ENCODE peak calls at places on chromosomes 6 and 20, in seven cellular contexts. B is body of pancreas; P is dermis microvascular lymphatic vessel endothelial cell; J is HuH-7.5; U is CD4-positive, alpha-beta memory T cell; O is BJ; Z is activated T-cell treated with anti-CD3 and anti-CD28 coated beads for 1 hour. K is an unnamed sample.

GRCh38 chr20:63497946-63498935 is 642 bp downstream of the EEF1A2 start:
- DNase-seq in U (no peak), O (no peak), Z (no peak), B (peak), P (peak), J (no peak), K (peak)

GRCh38 chr20:46651091-46651962 is at the start of gene SLC13A3:
- DNase-seq in P (no peak), Z (no peak), O (no peak), B (no peak), U (no peak), J (no peak), K (no peak)

GRCh38 chr6:136401749-136402148 is 112.1 kb upstream of the BCLAF1 start:
- DNase-seq in P (no peak), Z (no peak), O (no peak), U (no peak), B (no peak), J (no peak), K (no peak)

GRCh38 chr6:21171801-21172200 is 421.8 kb upstream of the SOX4 start:
- DNase-seq in J (no peak), O (no peak), P (no peak), B (no peak), Z (no peak), U (no peak), K (no peak)

GRCh38 chr20:480044-480443 is 17.7 kb upstream of the TBC1D20 start:
- DNase-seq in J (no peak), O (no peak), Z (no peak), U (no peak), P (no peak), B (no peak), K (no peak)

GRCh38 chr6:38319259-38320255 is 320.2 kb downstream of the BTBD9 start:
- DNase-seq in U (no peak), B (no peak), O (no peak), Z (no peak), J (no peak), P (no peak), K (no peak)

GRCh38 chr20:16020971-16021370 is 552.3 kb downstream of the KIF16B start:
- DNase-seq in P (no peak), U (no peak), J (no peak), Z (no peak), B (no peak), O (no peak), K (no peak)

GRCh38 chr6:32178547-32179440 is 589 bp downstream of the RNF5 start:
- DNase-seq in Z (no peak), P (peak), B (no peak), U (no peak), O (no peak), J (no peak), K (peak)

GRCh38 chr6:140101818-140102217 is 727.4 kb upstream of the CITED2 start:
- DNase-seq in U (no peak), P (no peak), J (no peak), Z (no peak), O (no peak), B (no peak), K (no peak)

GRCh38 chr6:71510856-71511255 is 222.2 kb downstream of the OGFRL1 start:
- DNase-seq in B (no peak), J (no peak), P (peak), O (no peak), U (no peak), Z (no peak), K (peak)

K was measured in lung microvascular endothelial cell.